ENCODE peak calls at places on chromosomes 11 and 22, in five cellular contexts. S, G, P, L and Y are unnamed samples.

GRCh38 chr11:83272627-83273026 is 13.5 kb downstream of the CCDC90B start:
- DNase-seq in S (peak), G (no peak), P (peak), L (no peak), Y (no peak)

GRCh38 chr22:24450600-24450999 is 23.2 kb downstream of the ADORA2A start:
- DNase-seq in S (no peak), G (no peak), L (no peak), P (no peak), Y (no peak)

GRCh38 chr11:61362542-61362875 is 335 bp downstream of the TMEM138 start:
- DNase-seq in L (peak), G (no peak), P (peak), S (no peak), Y (no peak)

GRCh38 chr11:20260307-20260706 is 100.0 kb upstream of the DBX1 start:
- DNase-seq in P (no peak), S (no peak), G (no peak), L (no peak), Y (no peak)

GRCh38 chr11:70073188-70073817 is 4.8 kb upstream of the ANO1 start:
- DNase-seq in G (no peak), P (no peak), L (no peak), S (peak), Y (no peak)

GRCh38 chr22:17914474-17914873 is 109.9 kb downstream of the MICAL3 start:
- DNase-seq in S (no peak), G (no peak), L (no peak), P (no peak), Y (no peak)

GRCh38 chr11:86291466-86292262 is 10.4 kb upstream of the HIKESHI start:
- DNase-seq in L (peak), P (peak), G (no peak), S (peak), Y (peak)

GRCh38 chr22:31650391-31650790 is 11.6 kb downstream of the PISD start:
- DNase-seq in L (no peak), S (no peak), P (peak), G (no peak), Y (no peak)

GRCh38 chr11:33700425-33701271 is at the start of gene C11orf91:
- DNase-seq in S (peak), L (peak), G (peak), P (peak), Y (peak)

GRCh38 chr11:40276960-40277359 is 1182.5 kb downstream of the LRRC4C start:
- DNase-seq in S (no peak), G (no peak), P (no peak), L (no peak), Y (no peak)

GRCh38 chr11:61768376-61769076 is 16.1 kb downstream of the MYRF start:
- DNase-seq in L (no peak), G (no peak), S (no peak), P (no peak), Y (no peak)

GRCh38 chr11:833849-834311 is 1.1 kb downstream of the CD151 start:
- DNase-seq in S (no peak), L (peak), G (no peak), P (no peak), Y (no peak)